ENCODE peak calls at places on chromosomes 16 and 17, in eight cellular contexts. S is Panc1, X is K562, E is GM23338, D is HCT116, N is upper lobe of left lung, C is HepG2, H is GM12878. B is an unnamed sample.

GRCh38 chr17:41420134-41420533 is 4.3 kb downstream of the KRT37 start:
- ATAC-seq in H (no peak), D (no peak), X (no peak), S (no peak), C (no peak), N (no peak), E (no peak), B (no peak)

GRCh38 chr17:82893779-82894178 is 54.0 kb upstream of the ZNF750 start:
- ATAC-seq in E (no peak), H (no peak), S (no peak), C (no peak), D (no peak), N (no peak), X (no peak), B (no peak)

GRCh38 chr17:76369804-76370203 is 14.6 kb upstream of the SPHK1 start:
- ATAC-seq in D (no peak), E (no peak), H (no peak), N (no peak), C (no peak), X (peak; percentile 11), S (no peak), B (no peak)

GRCh38 chr17:28737770-28738679 is 5.8 kb upstream of the TRAF4 start:
- ATAC-seq in D (no peak), S (peak; percentile 7), H (peak; percentile 88), X (peak; percentile 3), N (no peak), E (no peak), C (no peak), B (no peak)

GRCh38 chr17:30586818-30587595 is 109.8 kb downstream of the GOSR1 start:
- ATAC-seq in C (no peak), H (peak; percentile 46), N (no peak), X (no peak), D (no peak), S (no peak), E (no peak), B (no peak)

GRCh38 chr17:17860761-17861107 is 23.9 kb upstream of the SREBF1 start:
- ATAC-seq in D (no peak), S (peak; percentile 32), E (peak; percentile 26), C (no peak), X (no peak), N (peak; percentile 88), H (no peak), B (no peak)

GRCh38 chr17:73494096-73494954 is 149.9 kb downstream of the SDK2 start:
- ATAC-seq in D (no peak), E (no peak), C (no peak), N (no peak), H (no peak), X (no peak), S (no peak), B (no peak)

GRCh38 chr17:12736526-12736925 is 52.8 kb upstream of the ARHGAP44 start:
- ATAC-seq in X (no peak), C (no peak), D (no peak), H (no peak), N (no peak), E (no peak), S (no peak), B (no peak)

GRCh38 chr16:3952342-3953131 is 72.0 kb upstream of the CREBBP start:
- ATAC-seq in D (peak; percentile 60), C (peak; percentile 42), H (no peak), N (no peak), X (no peak), E (peak; percentile 80), S (peak; percentile 64), B (peak; percentile 82)

GRCh38 chr16:89623511-89624232 is 10.2 kb downstream of the DPEP1 start:
- ATAC-seq in S (peak; percentile 61), D (no peak), X (peak; percentile 53), N (peak; percentile 42), C (peak; percentile 50), H (no peak), E (peak; percentile 19), B (no peak)

GRCh38 chr16:66008136-66008535 is 358.4 kb upstream of the CDH5 start:
- ATAC-seq in E (no peak), D (no peak), N (no peak), X (no peak), H (no peak), S (no peak), C (no peak), B (no peak)

GRCh38 chr16:75323198-75323597 is 71.8 kb upstream of the BCAR1 start:
- ATAC-seq in C (no peak), N (no peak), X (no peak), H (no peak), E (no peak), S (no peak), D (no peak), B (no peak)

GRCh38 chr17:27242951-27243350 is 51.0 kb upstream of the WSB1 start:
- ATAC-seq in H (no peak), S (no peak), N (no peak), X (no peak), C (no peak), D (no peak), E (no peak), B (no peak)

GRCh38 chr16:8720080-8720966 is 45.9 kb downstream of the ABAT start:
- ATAC-seq in N (peak; percentile 67), E (peak; percentile 84), X (no peak), C (peak; percentile 91), S (no peak), H (peak; percentile 49), D (no peak), B (no peak)

GRCh38 chr16:11742041-11742535 is 569 bp downstream of the TXNDC11 start:
- ATAC-seq in D (peak; percentile 43), E (peak; percentile 63), H (peak; percentile 42), S (peak; percentile 45), C (peak; percentile 47), X (peak; percentile 62), N (peak; percentile 5), B (no peak)

GRCh38 chr17:78037280-78037679 is 78.8 kb downstream of the TNRC6C start:
- ATAC-seq in N (no peak), D (no peak), E (no peak), C (no peak), S (no peak), H (no peak), X (peak; percentile 49), B (no peak)

GRCh38 chr17:78040561-78041400 is 82.3 kb downstream of the TNRC6C start:
- ATAC-seq in H (peak; percentile 99), E (peak; percentile 62), X (no peak), S (no peak), C (no peak), N (peak; percentile 86), D (peak; percentile 91), B (peak; percentile 84)

GRCh38 chr17:78041401-78042179 is 83.1 kb downstream of the TNRC6C start:
- ATAC-seq in N (no peak), C (no peak), S (no peak), D (no peak), X (no peak), H (peak; percentile 11), E (no peak), B (peak; percentile 56)

GRCh38 chr17:78039581-78039980 is 81.1 kb downstream of the TNRC6C start:
- ATAC-seq in S (no peak), N (no peak), E (no peak), H (no peak), C (no peak), X (no peak), D (no peak), B (no peak)

GRCh38 chr17:78038748-78039288 is 80.3 kb downstream of the TNRC6C start:
- ATAC-seq in X (no peak), N (no peak), S (no peak), H (no peak), C (no peak), D (no peak), E (no peak), B (no peak)
- TF ChIP-seq POLR2AphosphoS5 in X (no peak), N (no peak), S (no peak), H (no peak), C (no peak), D (no peak), E (no peak), B (no peak)

DNA sequence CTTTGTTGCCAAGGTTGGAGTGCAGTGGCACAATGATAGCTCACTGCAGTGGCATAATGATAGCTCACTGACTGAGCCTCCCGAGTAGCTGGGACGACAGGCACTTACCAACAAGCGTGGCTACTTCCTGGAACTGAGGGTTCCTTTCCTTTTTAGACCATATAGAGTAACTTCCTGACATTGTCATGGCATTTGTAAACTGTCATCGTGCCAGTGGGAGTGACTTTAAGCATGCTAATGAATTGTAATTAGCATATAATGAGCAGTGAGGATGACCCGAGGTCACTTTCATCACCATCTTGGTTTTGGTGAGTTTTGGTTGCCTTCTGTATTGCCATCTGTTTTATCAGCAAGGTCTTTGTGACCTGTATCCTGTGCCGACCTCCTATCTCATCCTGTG is 162.4 kb downstream of the HS3ST4 start:
- ATAC-seq in X (no peak), S (no peak), N (no peak), D (no peak), C (no peak), E (no peak), H (no peak), B (no peak)
- H3K4me3 ChIP-seq in X (no peak overlapping the region), S (no peak overlapping the region), N (no peak overlapping the region), D (no peak overlapping the region), C (no peak overlapping the region), E (peak overlapping the region; percentile 19), H (no peak overlapping the region), B (no peak overlapping the region)

GRCh38 chr17:60049936-60050335 is 28.8 kb downstream of the HEATR6 start:
- ATAC-seq in X (no peak), E (no peak), H (no peak), S (no peak), C (no peak), D (no peak), N (no peak), B (no peak)

GRCh38 chr17:60043846-60044245 is 34.9 kb downstream of the HEATR6 start:
- ATAC-seq in X (no peak), E (no peak), H (no peak), C (no peak), S (no peak), N (no peak), D (no peak), B (no peak)

GRCh38 chr17:60047590-60047989 is 31.1 kb downstream of the HEATR6 start:
- ATAC-seq in H (no peak), S (no peak), C (no peak), E (no peak), D (no peak), X (no peak), N (no peak), B (no peak)

GRCh38 chr17:60047046-60047445 is 31.7 kb downstream of the HEATR6 start:
- ATAC-seq in C (no peak), H (no peak), E (no peak), X (no peak), N (no peak), S (no peak), D (no peak), B (no peak)
- TF ChIP-seq POLR2AphosphoS5 in C (no peak), H (no peak), E (no peak), X (no peak), N (no peak), S (no peak), D (no peak), B (no peak)

GRCh38 chr17:51054748-51055147 is 65.9 kb downstream of the SPAG9 start:
- ATAC-seq in C (no peak), H (peak; percentile 30), X (no peak), N (no peak), E (no peak), S (no peak), D (no peak), B (no peak)
- H3K4me3 ChIP-seq in C (no peak overlapping the region), H (no peak overlapping the region), X (no peak overlapping the region), N (no peak overlapping the region), E (no peak overlapping the region), S (no peak overlapping the region), D (no peak overlapping the region), B (no peak overlapping the region)

GRCh38 chr17:80259642-80260535 is 763 bp upstream of the RNF213 start:
- ATAC-seq in C (peak; percentile 64), H (peak; percentile 38), X (peak; percentile 86), E (peak; percentile 66), D (peak; percentile 81), S (peak; percentile 75), N (peak; percentile 71), B (peak; percentile 88)
- TF ChIP-seq POLR2AphosphoS5 in C (no peak), H (no peak), X (no peak), E (no peak), D (peak; percentile 54), S (no peak), N (peak; percentile 69), B (peak; percentile 28)

B was measured in gastroesophageal sphincter.